ENCODE peak calls at places on chromosome 17, in nine cellular contexts. R is stomach, F is IMR-90, L is coronary artery, Q is spleen, K is heart left ventricle, Z is SK-N-SH, A is HL-60, O is lung. X is an unnamed sample.
A peak's percentile ranks its signal among the peaks of the same experiment; 100 is the strongest.

GRCh38 chr17:38947189-38947588 is 20.0 kb downstream of the FBXO47 start:
- DNase-seq in R (no peak), F (no peak), L (no peak), Q (no peak), K (no peak), Z (no peak), A (no peak), O (no peak), X (no peak)

GRCh38 chr17:489758-490329 is 137.2 kb upstream of the RPH3AL start:
- DNase-seq in R (peak; percentile 60), F (peak; percentile 44), L (no peak), Q (peak; percentile 94), K (peak; percentile 58), Z (peak; percentile 67), A (no peak), O (peak; percentile 39), X (no peak)

GRCh38 chr17:41533613-41534012 is 5.5 kb upstream of the KRT19 start:
- DNase-seq in R (no peak), F (no peak), L (no peak), Q (no peak), K (no peak), Z (no peak), A (no peak), O (no peak), X (no peak)

GRCh38 chr17:12974319-12974661 is 43.5 kb downstream of the ELAC2 start:
- DNase-seq in R (no peak), F (no peak), L (no peak), Q (no peak), K (no peak), Z (no peak), A (no peak), O (no peak), X (no peak)

GRCh38 chr17:13557077-13557476 is 44.7 kb downstream of the HS3ST3A1 start:
- DNase-seq in R (no peak), F (peak; percentile 85), L (no peak), Q (no peak), K (no peak), Z (no peak), A (no peak), O (no peak), X (no peak)

GRCh38 chr17:50423553-50424159 is 2.4 kb upstream of the ACSF2 start:
- DNase-seq in R (no peak), F (peak; percentile 91), L (no peak), Q (no peak), K (no peak), Z (no peak), A (peak; percentile 28), O (peak; percentile 60), X (no peak)

GRCh38 chr17:27109346-27109745 is 184.6 kb upstream of the WSB1 start:
- DNase-seq in R (no peak), F (no peak), L (no peak), Q (no peak), K (no peak), Z (no peak), A (no peak), O (no peak), X (no peak)

GRCh38 chr17:1829189-1829578 is 518 bp downstream of the SMYD4 start:
- DNase-seq in R (no peak), F (no peak), L (no peak), Q (no peak), K (no peak), Z (no peak), A (no peak), O (no peak), X (no peak)

GRCh38 chr17:73900516-73900915 is 256.3 kb upstream of the SDK2 start:
- DNase-seq in R (no peak), F (no peak), L (no peak), Q (no peak), K (no peak), Z (no peak), A (no peak), O (no peak), X (no peak)

GRCh38 chr17:59332890-59333377 is 1.5 kb downstream of the YPEL2 start:
- DNase-seq in R (peak; percentile 33), F (peak; percentile 11), L (peak; percentile 84), Q (peak; percentile 77), K (peak; percentile 33), Z (no peak), A (no peak), O (peak; percentile 50), X (peak; percentile 92)

GRCh38 chr17:55161935-55162555 is 102.7 kb upstream of the HLF start:
- DNase-seq in R (no peak), F (peak; percentile 95), L (no peak), Q (no peak), K (no peak), Z (no peak), A (no peak), O (no peak), X (no peak)

GRCh38 chr17:67289174-67289876 is 44.3 kb upstream of the HELZ start:
- DNase-seq in R (peak; percentile 50), F (peak; percentile 55), L (peak; percentile 80), Q (peak; percentile 84), K (peak; percentile 85), Z (no peak), A (no peak), O (peak; percentile 66), X (peak; percentile 92)

GRCh38 chr17:59287452-59287851 is 44.0 kb upstream of the YPEL2 start:
- DNase-seq in R (no peak), F (peak; percentile 19), L (no peak), Q (no peak), K (no peak), Z (no peak), A (peak; percentile 22), O (no peak), X (no peak)

GRCh38 chr17:21297597-21297996 is 13.1 kb downstream of the MAP2K3 start:
- DNase-seq in R (no peak), F (no peak), L (no peak), Q (no peak), K (no peak), Z (peak; percentile 35), A (no peak), O (no peak), X (no peak)

GRCh38 chr17:44831270-44831770 is 1.2 kb upstream of the GJC1 start:
- DNase-seq in R (no peak), F (no peak), L (no peak), Q (peak; percentile 5), K (no peak), Z (no peak), A (no peak), O (no peak), X (no peak)

GRCh38 chr17:8072339-8072726 is 15.2 kb downstream of the ALOX12B start:
- DNase-seq in R (no peak), F (no peak), L (no peak), Q (peak; percentile 73), K (no peak), Z (no peak), A (no peak), O (no peak), X (no peak)

GRCh38 chr17:46003907-46004748 is 5.1 kb downstream of the STH start:
- DNase-seq in R (peak; percentile 84), F (peak; percentile 5), L (no peak), Q (no peak), K (no peak), Z (peak; percentile 83), A (no peak), O (no peak), X (no peak)

GRCh38 chr17:76789235-76789788 is 51.4 kb downstream of the MFSD11 start:
- DNase-seq in R (no peak), F (no peak), L (no peak), Q (no peak), K (no peak), Z (peak; percentile 48), A (no peak), O (peak; percentile 60), X (no peak)

GRCh38 chr17:40266882-40267281 is 20.8 kb upstream of the CDC6 start:
- DNase-seq in R (no peak), F (no peak), L (no peak), Q (no peak), K (no peak), Z (no peak), A (no peak), O (no peak), X (no peak)

GRCh38 chr17:65085397-65085796 is 28.9 kb upstream of the GNA13 start:
- DNase-seq in R (no peak), F (peak; percentile 30), L (no peak), Q (no peak), K (no peak), Z (no peak), A (no peak), O (no peak), X (no peak)
- H3K27ac ChIP-seq in R (no peak overlapping the region), F (no peak overlapping the region), L (no peak overlapping the region), Q (no peak overlapping the region), K (no peak overlapping the region), Z (no peak overlapping the region), A (no peak overlapping the region), O (no peak overlapping the region), X (no peak overlapping the region)

DNA sequence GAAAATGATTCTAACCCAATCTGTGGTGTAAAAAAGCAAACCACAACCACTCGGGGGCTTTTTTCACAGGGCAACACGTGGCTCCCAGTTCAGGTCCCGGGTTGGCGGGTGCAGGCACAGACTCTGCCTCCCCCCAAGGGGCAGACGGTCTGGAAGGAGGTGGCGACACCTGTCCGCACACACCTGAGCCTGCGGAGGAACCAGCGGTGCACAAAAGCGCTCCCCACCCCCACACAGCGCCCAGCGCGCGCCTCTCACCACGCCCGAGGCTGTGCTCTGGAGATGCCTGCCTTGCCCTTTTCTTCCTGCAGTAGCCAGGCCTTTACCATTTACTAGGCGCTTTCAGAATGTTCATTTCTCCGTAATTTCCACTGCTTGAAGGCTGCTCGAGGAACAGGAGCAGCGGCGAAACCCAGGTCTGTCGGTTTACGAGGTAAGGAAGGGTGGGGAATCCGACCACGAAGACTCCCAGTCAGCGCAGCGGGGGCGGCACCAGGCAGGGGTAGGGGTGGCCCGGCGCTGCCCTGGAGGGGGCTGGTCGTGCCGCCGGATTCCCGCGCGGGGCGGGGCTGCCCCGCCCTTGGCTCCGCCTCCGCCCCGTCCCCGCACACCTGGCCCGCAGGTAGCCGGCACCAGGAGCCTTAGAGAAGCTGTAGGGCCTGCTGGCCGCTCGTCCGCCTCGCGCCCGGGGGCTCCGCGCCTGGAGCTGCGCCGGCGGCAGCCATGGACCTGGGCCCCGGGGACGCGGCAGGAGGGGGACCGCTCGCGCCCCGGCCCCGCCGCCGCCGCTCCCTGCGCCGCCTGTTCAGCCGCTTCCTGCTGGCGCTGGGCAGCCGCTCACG is at the start of gene USP43:
- DNase-seq in R (peak; percentile 69), F (no peak), L (no peak), Q (no peak), K (no peak), Z (peak; percentile 36), A (no peak), O (peak; percentile 54), X (no peak)
- TF ChIP-seq CTCF in R (no peak), F (no peak), L (no peak), Q (no peak), K (no peak), Z (no peak), A (no peak), O (no peak), X (no peak)

DNA sequence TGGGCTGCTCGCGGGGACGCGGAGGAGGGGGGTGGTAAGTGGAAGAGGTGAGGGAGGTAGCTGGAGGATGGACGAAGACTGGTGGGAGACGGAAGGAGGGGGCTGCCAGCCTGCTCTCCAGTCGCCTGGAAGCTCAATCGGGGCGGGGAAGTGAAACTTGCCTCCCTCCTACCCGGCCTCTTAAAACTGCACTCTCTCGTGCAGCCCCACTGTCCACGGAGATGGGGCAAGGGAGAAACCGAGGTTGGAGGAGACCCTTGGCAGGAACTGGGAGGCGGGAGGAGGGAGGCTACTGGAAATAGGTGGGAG is 1.1 kb downstream of the SOX9 start:
- DNase-seq in R (no peak), F (peak; percentile 58), L (no peak), Q (no peak), K (no peak), Z (no peak), A (no peak), O (no peak), X (no peak)
- H3K27ac ChIP-seq in R (peak overlapping the region; percentile 90), F (peak overlapping the region; percentile 96), L (peak overlapping the region; percentile 88), Q (no peak overlapping the region), K (peak overlapping the region; percentile 83), Z (no peak overlapping the region), A (no peak overlapping the region), O (peak overlapping the region; percentile 51), X (peak overlapping the region; percentile 69)

GRCh38 chr17:42642377-42642776 is 16.7 kb upstream of the TUBG2 start:
- DNase-seq in R (no peak), F (no peak), L (no peak), Q (no peak), K (no peak), Z (no peak), A (no peak), O (no peak), X (no peak)
- TF ChIP-seq CTCF in R (no peak), F (no peak), L (no peak), Q (no peak), K (no peak), Z (no peak), A (no peak), O (no peak), X (no peak)